ENCODE peak calls at places on chromosome X, in nine cellular contexts. U, O, S, P, J, R, E, G and D are unnamed samples.

GRCh38 chrX:118637997-118638396 is 89.4 kb upstream of the IL13RA1 start:
- DNase-seq in E (no peak), G (no peak), R (no peak), P (no peak), J (no peak), U (no peak), O (no peak), S (no peak), D (no peak)

GRCh38 chrX:9222299-9222698 is 188.4 kb upstream of the FAM9B start:
- DNase-seq in G (no peak), R (no peak), E (no peak), P (no peak), J (no peak), O (no peak), S (no peak), U (no peak), D (no peak)

GRCh38 chrX:15948318-15948660 is 93.7 kb upstream of the AP1S2 start:
- DNase-seq in U (no peak), G (no peak), S (no peak), P (no peak), O (no peak), J (no peak), E (no peak), R (no peak), D (no peak)

GRCh38 chrX:69024931-69025330 is 140.3 kb downstream of the PJA1 start:
- DNase-seq in U (no peak), P (peak), O (no peak), E (no peak), J (no peak), S (peak), R (peak), G (no peak), D (peak)

GRCh38 chrX:18946157-18946556 is 37.8 kb downstream of the PHKA2 start:
- DNase-seq in G (no peak), R (no peak), U (no peak), S (no peak), E (no peak), P (no peak), O (no peak), J (no peak), D (no peak)

GRCh38 chrX:149060921-149061320 is 444.2 kb downstream of the IDS start:
- DNase-seq in O (no peak), U (no peak), J (no peak), S (no peak), P (no peak), R (no peak), E (no peak), G (no peak), D (no peak)

GRCh38 chrX:24796204-24796603 is 102.5 kb downstream of the POLA1 start:
- DNase-seq in U (no peak), R (no peak), P (no peak), J (no peak), E (no peak), G (no peak), S (no peak), O (no peak), D (no peak)

GRCh38 chrX:106035064-106035463 is 3.5 kb downstream of the SERPINA7 start:
- DNase-seq in E (no peak), J (no peak), P (no peak), S (no peak), R (no peak), G (no peak), O (no peak), U (peak), D (no peak)

GRCh38 chrX:153448556-153449280 is 2.9 kb upstream of the TREX2 start:
- DNase-seq in O (no peak), R (no peak), S (no peak), E (no peak), P (no peak), J (no peak), G (no peak), U (no peak), D (no peak)

GRCh38 chrX:15336023-15336413 is 695 bp upstream of the PIGA start:
- DNase-seq in S (no peak), E (no peak), R (no peak), G (peak), J (no peak), O (no peak), P (no peak), U (no peak), D (no peak)